ENCODE peak calls at places on chromosomes 5 and 9, in four cellular contexts. Q is A549, M is K562, L is GM12878. V is an unnamed sample.
A peak's percentile ranks its signal among the peaks of the same experiment; 100 is the strongest.

GRCh38 chr5:176744584-176744965 is 65.8 kb upstream of the UNC5A start:
- DNase-seq in Q (no peak), M (peak; percentile 28), L (no peak), V (no peak)

GRCh38 chr5:105218018-105218417 is 1655.4 kb upstream of the NUDT12 start:
- DNase-seq in Q (no peak), M (no peak), L (no peak), V (no peak)

GRCh38 chr5:107567901-107568671 is 102.7 kb downstream of the EFNA5 start:
- DNase-seq in Q (no peak), M (no peak), L (peak; percentile 63), V (no peak)

GRCh38 chr5:151264113-151264512 is 11.1 kb downstream of the GM2A start:
- DNase-seq in Q (no peak), M (no peak), L (no peak), V (no peak)

GRCh38 chr5:89128097-89128496 is 245.1 kb upstream of the MEF2C start:
- DNase-seq in Q (no peak), M (peak; percentile 84), L (no peak), V (no peak)

GRCh38 chr5:143896471-143896870 is 84.5 kb downstream of the HMHB1 start:
- DNase-seq in Q (no peak), M (no peak), L (no peak), V (no peak)

GRCh38 chr9:70013598-70014196 is 30.0 kb upstream of the MAMDC2 start:
- DNase-seq in Q (no peak), M (no peak), L (no peak), V (no peak)

GRCh38 chr5:161086456-161086855 is 234.4 kb upstream of the ATP10B start:
- DNase-seq in Q (no peak), M (no peak), L (no peak), V (no peak)

GRCh38 chr5:67003906-67004729 is 192.5 kb downstream of the CD180 start:
- DNase-seq in Q (peak; percentile 83), M (peak; percentile 98), L (peak; percentile 9), V (peak; percentile 96)

GRCh38 chr5:67003373-67003905 is 193.2 kb downstream of the CD180 start:
- DNase-seq in Q (no peak), M (peak; percentile 34), L (no peak), V (no peak)

GRCh38 chr5:67000794-67001475 is 195.7 kb downstream of the CD180 start:
- DNase-seq in Q (no peak), M (no peak), L (no peak), V (no peak)

GRCh38 chr5:67004730-67005350 is 191.8 kb downstream of the CD180 start:
- DNase-seq in Q (no peak), M (peak; percentile 27), L (no peak), V (no peak)

GRCh38 chr5:67002832-67003231 is 193.8 kb downstream of the CD180 start:
- DNase-seq in Q (no peak), M (no peak), L (no peak), V (peak; percentile 19)
- H3K27ac ChIP-seq in Q (no peak overlapping the region), M (no peak overlapping the region), L (no peak overlapping the region), V (no peak overlapping the region)

GRCh38 chr5:73274121-73274520 is 101.1 kb downstream of the TMEM174 start:
- DNase-seq in Q (no peak), M (no peak), L (no peak), V (no peak)

GRCh38 chr5:73273379-73274050 is 100.5 kb downstream of the TMEM174 start:
- DNase-seq in Q (peak; percentile 83), M (no peak), L (no peak), V (peak; percentile 6)

GRCh38 chr5:73274870-73275756 is 102.1 kb downstream of the TMEM174 start:
- DNase-seq in Q (no peak), M (no peak), L (no peak), V (no peak)

GRCh38 chr5:73268826-73269225 is 95.8 kb downstream of the TMEM174 start:
- DNase-seq in Q (no peak), M (no peak), L (no peak), V (no peak)

DNA sequence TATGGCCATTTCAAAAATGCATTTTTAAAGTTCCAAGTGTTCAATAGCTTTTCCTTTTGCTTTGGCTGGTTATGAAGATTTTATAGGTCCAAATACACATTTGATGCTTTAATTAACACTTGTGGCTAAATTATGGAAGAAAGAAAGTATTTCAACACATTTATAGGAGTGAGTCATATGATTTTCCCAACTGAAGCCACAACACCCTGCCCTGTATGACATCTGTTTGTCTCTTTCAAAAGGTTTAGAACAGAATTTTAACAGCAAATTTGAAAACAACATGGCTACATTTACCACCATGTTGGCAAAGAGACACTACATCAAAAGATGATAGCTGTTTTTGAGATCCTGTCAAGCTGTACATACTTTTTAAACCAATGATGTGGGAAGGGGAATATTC is 99.4 kb downstream of the TMEM174 start:
- DNase-seq in Q (no peak), M (no peak), L (no peak), V (no peak)
- TF ChIP-seq CHD4 in Q (no peak), M (no peak), L (no peak), V (no peak)

GRCh38 chr5:39624268-39624886 is 199.6 kb upstream of the DAB2 start:
- DNase-seq in Q (peak; percentile 29), M (no peak), L (peak; percentile 11), V (peak; percentile 47)

GRCh38 chr5:39623291-39623865 is 198.6 kb upstream of the DAB2 start:
- DNase-seq in Q (no peak), M (no peak), L (no peak), V (no peak)

GRCh38 chr5:39619161-39619818 is 194.5 kb upstream of the DAB2 start:
- DNase-seq in Q (no peak), M (no peak), L (no peak), V (no peak)

GRCh38 chr5:39624890-39625289 is 200.1 kb upstream of the DAB2 start:
- DNase-seq in Q (no peak), M (no peak), L (no peak), V (peak; percentile 37)

GRCh38 chr5:39622281-39622680 is 197.5 kb upstream of the DAB2 start:
- DNase-seq in Q (no peak), M (no peak), L (no peak), V (no peak)
- H3K27ac ChIP-seq in Q (no peak overlapping the region), M (no peak overlapping the region), L (no peak overlapping the region), V (no peak overlapping the region)

DNA sequence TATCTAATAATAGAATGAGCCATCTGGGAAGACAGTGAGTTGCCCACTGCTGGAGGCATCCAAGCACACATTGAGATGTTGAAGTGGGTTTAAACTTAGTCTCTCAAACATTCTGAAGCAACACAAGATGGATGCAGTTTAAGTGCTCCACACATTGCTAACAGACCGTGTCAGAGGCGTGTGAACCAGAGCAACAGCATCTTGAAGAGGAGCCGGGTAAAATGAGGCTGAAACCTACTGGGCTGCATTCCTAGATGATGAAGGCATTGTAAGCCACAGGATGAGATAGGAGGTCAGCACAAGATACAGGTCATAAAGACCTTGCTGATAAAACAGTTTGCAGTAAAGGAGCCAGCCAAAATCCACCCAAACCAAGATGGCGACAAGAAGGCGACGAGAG is 73.5 kb upstream of the TMEM215 start:
- DNase-seq in Q (no peak), M (no peak), L (no peak), V (no peak)
- TF ChIP-seq CHD4 in Q (no peak), M (no peak), L (no peak), V (no peak)

GRCh38 chr9:34375901-34376595 is 650 bp downstream of the MYORG start:
- DNase-seq in Q (peak; percentile 57), M (peak; percentile 47), L (no peak), V (peak; percentile 69)
- H3K27ac ChIP-seq in Q (peak overlapping the region; percentile 85), M (no peak overlapping the region), L (no peak overlapping the region), V (peak overlapping the region; percentile 85)

DNA sequence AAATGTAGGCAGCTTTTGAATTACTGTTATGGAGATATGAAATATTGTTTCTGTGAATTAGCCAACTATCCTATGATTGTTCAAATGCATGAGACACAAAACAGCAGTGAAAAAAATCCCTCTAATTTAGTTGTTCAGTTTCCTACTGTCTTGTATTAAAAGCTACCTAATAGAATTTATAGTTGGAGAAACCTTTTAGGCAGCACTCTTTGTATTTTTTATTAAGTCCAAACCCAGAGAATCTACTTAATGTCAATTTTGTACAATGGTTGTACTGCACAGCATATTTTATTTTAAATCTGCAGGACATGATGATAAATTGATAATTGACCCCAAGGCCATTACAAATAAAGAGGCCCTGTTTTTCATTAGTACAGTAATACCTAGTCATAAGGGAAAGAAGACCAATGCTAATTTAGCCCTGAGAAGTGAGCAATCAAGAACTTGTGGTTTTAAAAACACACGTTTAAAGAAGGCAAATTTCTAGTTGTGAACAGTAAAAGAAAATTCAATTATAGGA is 607.5 kb downstream of the ISL1 start:
- DNase-seq in Q (no peak), M (no peak), L (no peak), V (no peak)
- TF ChIP-seq CHD4 in Q (no peak), M (no peak), L (no peak), V (no peak)

DNA sequence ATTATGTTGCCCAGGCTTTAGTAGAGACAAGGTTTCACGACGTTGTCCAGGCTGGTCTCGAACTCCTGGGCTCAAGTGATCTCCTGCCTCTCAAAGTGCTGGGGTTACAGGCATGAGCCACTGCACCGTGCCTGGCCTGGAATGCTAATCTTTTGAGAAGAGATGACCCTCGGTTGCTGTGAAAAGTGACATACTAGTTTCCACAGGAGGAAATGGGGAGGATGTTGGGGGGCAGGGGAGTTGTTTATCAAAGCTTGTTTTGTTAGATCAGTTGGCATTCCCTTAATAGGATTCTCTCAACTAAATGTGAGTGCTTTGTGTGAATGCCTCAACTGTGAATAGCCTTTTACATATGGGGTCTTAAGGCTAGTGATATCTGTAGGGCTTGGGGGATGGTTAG is 16.4 kb upstream of the MATR3 start:
- DNase-seq in Q (no peak), M (no peak), L (no peak), V (no peak)
- H3K27ac ChIP-seq in Q (peak overlapping the region; percentile 97), M (peak overlapping the region; percentile 66), L (peak overlapping the region; percentile 64), V (no peak overlapping the region)

GRCh38 chr5:132221781-132222648 is 5.6 kb downstream of the P4HA2 start:
- DNase-seq in Q (no peak), M (no peak), L (no peak), V (no peak)
- TF ChIP-seq CHD4 in Q (no peak), M (no peak), L (no peak), V (no peak)

GRCh38 chr9:87275039-87275725 is 222.5 kb upstream of the DAPK1 start:
- DNase-seq in Q (no peak), M (no peak), L (no peak), V (no peak)
- H3K27ac ChIP-seq in Q (no peak overlapping the region), M (no peak overlapping the region), L (no peak overlapping the region), V (no peak overlapping the region)

GRCh38 chr5:83368835-83369234 is 102.7 kb upstream of the VCAN start:
- DNase-seq in Q (no peak), M (no peak), L (no peak), V (no peak)

GRCh38 chr5:83370957-83371356 is 100.6 kb upstream of the VCAN start:
- DNase-seq in Q (no peak), M (no peak), L (no peak), V (no peak)

GRCh38 chr5:83364322-83365299 is 106.9 kb upstream of the VCAN start:
- DNase-seq in Q (no peak), M (no peak), L (peak; percentile 59), V (no peak)

GRCh38 chr5:83363876-83364275 is 107.7 kb upstream of the VCAN start:
- DNase-seq in Q (no peak), M (no peak), L (no peak), V (no peak)

DNA sequence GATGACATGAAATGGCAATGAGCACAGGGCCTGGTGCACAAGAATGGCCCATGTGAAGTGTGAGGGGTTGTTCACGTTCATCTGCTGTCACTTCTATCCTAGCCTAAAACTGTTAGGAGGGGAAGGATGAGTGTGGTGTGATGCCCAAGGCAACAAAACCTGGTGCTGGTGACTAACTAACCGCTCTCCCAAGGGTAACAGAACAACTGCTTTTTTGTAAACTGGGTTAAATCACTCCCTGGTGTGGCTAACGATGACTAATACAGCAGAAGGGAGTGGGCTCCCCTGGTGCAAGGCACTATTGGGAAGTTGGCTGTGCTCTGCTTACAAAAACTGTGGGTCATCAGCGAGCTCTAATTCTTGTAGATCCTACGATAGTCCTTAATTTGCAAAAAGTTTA is 103.2 kb upstream of the VCAN start:
- DNase-seq in Q (no peak), M (no peak), L (no peak), V (no peak)
- TF ChIP-seq CHD4 in Q (no peak), M (no peak), L (no peak), V (no peak)

V was measured in HepG2.